ENCODE peak calls at places on chromosomes 11 and 22, in four cellular contexts. P is activated gamma-delta T cell treated with anti-CD3 and anti-CD28 coated beads, Interleukin-2, amount 50 U/mL, for 16 hours; E is fibroblast of mammary gland; A is T follicular helper cell. R is an unnamed sample.

GRCh38 chr11:111378773-111379499 is at the start of gene POU2AF1:
- DNase-seq in P (peak), E (peak), A (peak), R (no peak)

GRCh38 chr22:29782061-29782845 is 15.1 kb downstream of the UQCR10 start:
- DNase-seq in P (no peak), E (no peak), A (no peak), R (no peak)

GRCh38 chr22:48902001-48902869 is 925.4 kb downstream of the BRD1 start:
- DNase-seq in P (no peak), E (no peak), A (no peak), R (no peak)

GRCh38 chr22:50502628-50503474 is 4.7 kb downstream of the LMF2 start:
- DNase-seq in P (no peak), E (no peak), A (no peak), R (no peak)

GRCh38 chr11:14500181-14500651 is 605 bp upstream of the COPB1 start:
- DNase-seq in P (peak), E (peak), A (peak), R (no peak)

GRCh38 chr22:29555065-29555644 is 1.6 kb upstream of the THOC5 start:
- DNase-seq in P (no peak), E (peak), A (no peak), R (no peak)

GRCh38 chr11:106917973-106918372 is 100.3 kb downstream of the GUCY1A2 start:
- DNase-seq in P (no peak), E (peak), A (no peak), R (no peak)

GRCh38 chr11:78685156-78685555 is 110.5 kb upstream of the NARS2 start:
- DNase-seq in P (no peak), E (no peak), A (no peak), R (no peak)

GRCh38 chr11:11959601-11960000 is 48.8 kb downstream of the DKK3 start:
- DNase-seq in P (no peak), E (no peak), A (no peak), R (no peak)

GRCh38 chr11:107991868-107992414 is 16.8 kb upstream of the CUL5 start:
- DNase-seq in P (no peak), E (no peak), A (no peak), R (no peak)

GRCh38 chr11:104164028-104164520 is at the start of gene PDGFD:
- DNase-seq in P (peak), E (peak), A (no peak), R (peak)

GRCh38 chr11:71267807-71268421 is 15.5 kb upstream of the SHANK2 start:
- DNase-seq in P (no peak), E (no peak), A (no peak), R (no peak)

GRCh38 chr22:23058481-23059336 is 11.6 kb upstream of the GNAZ start:
- DNase-seq in P (no peak), E (no peak), A (no peak), R (no peak)

GRCh38 chr11:76752321-76753175 is 30.6 kb upstream of the TSKU start:
- DNase-seq in P (no peak), E (peak), A (no peak), R (no peak)

GRCh38 chr11:35873721-35874120 is 70.1 kb upstream of the LDLRAD3 start:
- DNase-seq in P (no peak), E (no peak), A (no peak), R (no peak)

GRCh38 chr11:132430352-132431091 is 1060.1 kb downstream of the NTM start:
- DNase-seq in P (no peak), E (no peak), A (no peak), R (no peak)

GRCh38 chr11:65650547-65651338 is 12.0 kb downstream of the RELA start:
- DNase-seq in P (no peak), E (no peak), A (no peak), R (no peak)

GRCh38 chr11:116913000-116913399 is 75.6 kb upstream of the APOA1 start:
- DNase-seq in P (no peak), E (peak), A (no peak), R (no peak)

GRCh38 chr11:77407613-77408012 is 66.3 kb downstream of the PAK1 start:
- DNase-seq in P (no peak), E (peak), A (no peak), R (peak)

GRCh38 chr22:23243006-23243573 is 62.8 kb downstream of the BCR start:
- DNase-seq in P (peak), E (no peak), A (peak), R (no peak)

GRCh38 chr11:106306942-106307341 is 229.5 kb downstream of the AASDHPPT start:
- DNase-seq in P (no peak), E (peak), A (no peak), R (no peak)

GRCh38 chr11:102794382-102794781 is 3.6 kb downstream of the MMP1 start:
- DNase-seq in P (no peak), E (peak), A (no peak), R (no peak)

GRCh38 chr22:46730568-46731245 is 7.3 kb downstream of the CERK start:
- DNase-seq in P (no peak), E (no peak), A (no peak), R (no peak)

GRCh38 chr11:72225411-72225951 is 914 bp downstream of the INPPL1 start:
- DNase-seq in P (no peak), E (peak), A (no peak), R (no peak)

GRCh38 chr22:20587206-20587958 is 80.0 kb downstream of the MED15 start:
- DNase-seq in P (no peak), E (no peak), A (no peak), R (no peak)

GRCh38 chr11:71189768-71190315 is 62.5 kb downstream of the SHANK2 start:
- DNase-seq in P (no peak), E (no peak), A (no peak), R (no peak)

GRCh38 chr11:118128310-118128709 is 24.3 kb downstream of the SCN4B start:
- DNase-seq in P (no peak), E (no peak), A (no peak), R (no peak)

GRCh38 chr11:1834791-1835670 is at the start of gene SYT8:
- DNase-seq in P (no peak), E (no peak), A (no peak), R (no peak)

R was measured in smooth muscle cell of the brain vasculature.